ENCODE peak calls at places on chromosome 22, in eight cellular contexts. I is HEK293T; R is RWPE1; T is anterior cingulate cortex; S is ecto neural progenitor cell; K is nephron progenitor cell; C is CD8-positive, alpha-beta memory T cell; Y is neural crest cell. F is an unnamed sample.

GRCh38 chr22:35913925-35914324 is 114.7 kb downstream of the RBFOX2 start:
- DNase-seq in S (no peak), C (no peak), Y (no peak), I (no peak), K (no peak), T (no peak), R (no peak), F (no peak)

GRCh38 chr22:31230871-31231621 is 18.9 kb downstream of the LIMK2 start:
- DNase-seq in I (peak; percentile 72), Y (no peak), R (no peak), S (no peak), T (no peak), C (peak; percentile 24), K (peak; percentile 30), F (no peak)

GRCh38 chr22:27692243-27692642 is 109.3 kb downstream of the MN1 start:
- DNase-seq in S (no peak), C (no peak), K (no peak), R (no peak), Y (no peak), I (no peak), T (no peak), F (no peak)

GRCh38 chr22:45472426-45472825 is 30.3 kb upstream of the FBLN1 start:
- DNase-seq in T (no peak), Y (no peak), I (no peak), K (no peak), C (no peak), R (no peak), S (no peak), F (no peak)

GRCh38 chr22:44325718-44326548 is 13.2 kb upstream of the SHISAL1 start:
- DNase-seq in C (no peak), K (no peak), R (no peak), S (no peak), Y (no peak), I (no peak), T (no peak), F (no peak)

GRCh38 chr22:30015846-30016245 is 64.4 kb upstream of the HORMAD2 start:
- DNase-seq in S (no peak), I (no peak), C (no peak), R (no peak), T (no peak), Y (no peak), K (no peak), F (no peak)

GRCh38 chr22:39416319-39416718 is 16.7 kb downstream of the TAB1 start:
- DNase-seq in C (no peak), S (no peak), T (no peak), I (no peak), K (no peak), Y (no peak), R (no peak), F (no peak)

GRCh38 chr22:49657275-49657973 is 170.2 kb downstream of the BRD1 start:
- DNase-seq in R (no peak), Y (no peak), S (no peak), I (no peak), K (no peak), T (no peak), C (peak; percentile 60), F (no peak)

GRCh38 chr22:38034278-38034882 is 22.8 kb upstream of the PICK1 start:
- DNase-seq in C (no peak), S (peak; percentile 71), R (peak; percentile 79), K (no peak), I (peak; percentile 63), T (peak; percentile 65), Y (no peak), F (no peak)

GRCh38 chr22:23565288-23565941 is 14.7 kb downstream of the IGLL1 start:
- DNase-seq in I (peak; percentile 60), T (no peak), C (no peak), Y (peak; percentile 31), K (peak; percentile 55), S (peak; percentile 63), R (no peak), F (no peak)

GRCh38 chr22:27800250-27801131 is 1.1 kb downstream of the MN1 start:
- DNase-seq in C (no peak), T (no peak), R (peak; percentile 50), I (peak; percentile 30), S (no peak), Y (peak; percentile 20), K (peak; percentile 49), F (no peak)

GRCh38 chr22:16989915-16990314 is 18.1 kb downstream of the GAB4 start:
- DNase-seq in R (no peak), K (no peak), T (no peak), Y (no peak), I (no peak), C (no peak), S (no peak), F (no peak)

GRCh38 chr22:19626666-19627065 is 87.6 kb upstream of the SEPTIN5 start:
- DNase-seq in T (no peak), R (no peak), I (no peak), K (no peak), Y (no peak), C (no peak), S (no peak), F (no peak)

GRCh38 chr22:27581688-27582087 is 219.9 kb downstream of the MN1 start:
- DNase-seq in Y (no peak), K (no peak), R (no peak), T (peak; percentile 32), C (no peak), S (no peak), I (no peak), F (no peak)

GRCh38 chr22:26621663-26622062 is at the start of gene CRYBA4:
- DNase-seq in R (no peak), C (no peak), T (no peak), K (no peak), S (no peak), Y (no peak), I (no peak), F (no peak)

GRCh38 chr22:23034621-23035556 is 35.4 kb upstream of the GNAZ start:
- DNase-seq in R (no peak), K (no peak), C (no peak), T (no peak), Y (no peak), S (no peak), I (no peak), F (no peak)

F was measured in NCI-H1417 treated with DMSO at 0.1 percent for 48 hours.